ENCODE peak calls at places on chromosomes 7 and 10, in nine cellular contexts. V is right atrium auricular region; R is mesenchymal stem cell; A is GM19239; Y is T-helper 17 cell; M is foreskin fibroblast; B is stimulated activated CD8-positive, alpha-beta memory T cell treated with anti-CD3 and anti-CD28 coated beads, Interleukin-4, amount 100 ng/mL, for 1 hour; Z is RPMI8226; N is Calu3. P is an unnamed sample.

GRCh38 chr10:4383683-4384082 is 442.3 kb upstream of the AKR1E2 start:
- DNase-seq in Z (no peak), R (peak; percentile 45), M (peak; percentile 50), N (no peak), B (no peak), A (no peak), Y (no peak), V (no peak), P (peak; percentile 80)

GRCh38 chr10:14244147-14244546 is 86.6 kb downstream of the FRMD4A start:
- DNase-seq in N (peak; percentile 18), M (no peak), A (no peak), R (no peak), Y (no peak), B (no peak), Z (no peak), V (no peak), P (no peak)

GRCh38 chr7:128833148-128833938 is 3.1 kb downstream of the FLNC start:
- DNase-seq in V (peak; percentile 86), B (no peak), M (peak; percentile 89), N (no peak), R (peak; percentile 90), Y (no peak), Z (no peak), A (no peak), P (peak; percentile 64)

GRCh38 chr7:131619336-131620305 is 63.2 kb upstream of the PODXL start:
- DNase-seq in A (no peak), R (no peak), Z (peak; percentile 74), B (no peak), N (no peak), Y (no peak), M (no peak), V (no peak), P (no peak)

GRCh38 chr7:101521430-101521925 is 107.6 kb downstream of the MYL10 start:
- DNase-seq in N (no peak), Y (no peak), V (no peak), M (no peak), Z (no peak), B (no peak), A (no peak), R (no peak), P (no peak)

GRCh38 chr7:7861211-7861633 is 107.4 kb upstream of the GLCCI1 start:
- DNase-seq in Z (peak; percentile 25), M (peak; percentile 92), B (no peak), N (peak; percentile 11), R (peak; percentile 52), A (no peak), V (no peak), Y (no peak), P (peak; percentile 68)

GRCh38 chr10:65769828-65770227 is 1156.0 kb upstream of the LRRTM3 start:
- DNase-seq in Y (no peak), Z (no peak), M (no peak), B (no peak), V (no peak), R (no peak), N (no peak), A (no peak), P (no peak)

GRCh38 chr7:107206706-107207105 is 37.9 kb downstream of the HBP1 start:
- DNase-seq in M (no peak), R (no peak), B (no peak), V (no peak), Z (no peak), N (no peak), A (no peak), Y (no peak), P (peak; percentile 22)

GRCh38 chr10:93421426-93421825 is 60.7 kb downstream of the MYOF start:
- DNase-seq in R (no peak), V (no peak), Y (no peak), Z (no peak), M (no peak), A (no peak), B (no peak), N (no peak), P (no peak)

GRCh38 chr10:59733321-59733720 is 19.9 kb downstream of the MRLN start:
- DNase-seq in B (no peak), Z (no peak), A (no peak), M (no peak), R (no peak), Y (no peak), V (no peak), N (no peak), P (no peak)

GRCh38 chr7:79528421-79528820 is 75.0 kb upstream of the MAGI2 start:
- DNase-seq in B (no peak), Y (no peak), A (no peak), N (peak; percentile 4), Z (no peak), V (no peak), M (no peak), R (no peak), P (no peak)

GRCh38 chr10:105148456-105148855 is 507.4 kb downstream of the SORCS3 start:
- DNase-seq in Z (no peak), N (no peak), R (no peak), V (no peak), B (no peak), M (no peak), A (no peak), Y (no peak), P (no peak)

GRCh38 chr10:94088926-94089381 is 95.2 kb downstream of the PLCE1 start:
- DNase-seq in V (no peak), R (peak; percentile 38), Y (no peak), M (peak; percentile 61), N (no peak), A (no peak), Z (no peak), B (no peak), P (peak; percentile 37)

P was measured in fibroblast of gingiva.